ENCODE peak calls at places on chromosomes 2 and 18, in five cellular contexts. One of them, this sample, is unnamed.

GRCh38 chr2:231573698-231574421 is 18.8 kb upstream of the TEX44 start:
- DNase-seq in thoracic aorta: no peak
- DNase-seq in coronary artery: no peak
- DNase-seq in GM20000: no peak
- DNase-seq in activated T-helper 1 cell treated with anti-CD3 and anti-CD28 coated beads, Interleukin-12 subunit alpha, Interleukin-12 subunit beta, Interleukin-2, Interleukin-4 antibody, amounts not matched to agents 30 ng/mL and 10 ng/mL and 1 ng/mL, durations not matched to agents 14 hours and 24 hours and 36 hours: no peak
- DNase-seq in this sample: no peak

GRCh38 chr2:144834954-144835633 is 315.2 kb upstream of the ZEB2 start:
- DNase-seq in thoracic aorta: no peak
- DNase-seq in coronary artery: no peak
- DNase-seq in GM20000: no peak
- DNase-seq in activated T-helper 1 cell treated with anti-CD3 and anti-CD28 coated beads, Interleukin-12 subunit alpha, Interleukin-12 subunit beta, Interleukin-2, Interleukin-4 antibody, amounts not matched to agents 30 ng/mL and 10 ng/mL and 1 ng/mL, durations not matched to agents 14 hours and 24 hours and 36 hours: no peak
- DNase-seq in this sample: no peak

GRCh38 chr2:40642261-40642660 is 190.4 kb upstream of the SLC8A1 start:
- DNase-seq in thoracic aorta: no peak
- DNase-seq in coronary artery: no peak
- DNase-seq in GM20000: no peak
- DNase-seq in activated T-helper 1 cell treated with anti-CD3 and anti-CD28 coated beads, Interleukin-12 subunit alpha, Interleukin-12 subunit beta, Interleukin-2, Interleukin-4 antibody, amounts not matched to agents 30 ng/mL and 10 ng/mL and 1 ng/mL, durations not matched to agents 14 hours and 24 hours and 36 hours: no peak
- DNase-seq in this sample: no peak

GRCh38 chr2:179646862-179647261 is 214.6 kb downstream of the ZNF385B start:
- DNase-seq in thoracic aorta: no peak
- DNase-seq in coronary artery: no peak
- DNase-seq in GM20000: no peak
- DNase-seq in activated T-helper 1 cell treated with anti-CD3 and anti-CD28 coated beads, Interleukin-12 subunit alpha, Interleukin-12 subunit beta, Interleukin-2, Interleukin-4 antibody, amounts not matched to agents 30 ng/mL and 10 ng/mL and 1 ng/mL, durations not matched to agents 14 hours and 24 hours and 36 hours: no peak
- DNase-seq in this sample: no peak

GRCh38 chr2:121974919-121975654 is 219.6 kb downstream of the TSN start:
- DNase-seq in thoracic aorta: no peak
- DNase-seq in coronary artery: no peak
- DNase-seq in GM20000: peak
- DNase-seq in activated T-helper 1 cell treated with anti-CD3 and anti-CD28 coated beads, Interleukin-12 subunit alpha, Interleukin-12 subunit beta, Interleukin-2, Interleukin-4 antibody, amounts not matched to agents 30 ng/mL and 10 ng/mL and 1 ng/mL, durations not matched to agents 14 hours and 24 hours and 36 hours: peak
- DNase-seq in this sample: peak

GRCh38 chr2:233928594-233929351 is 11.6 kb downstream of the TRPM8 start:
- DNase-seq in thoracic aorta: no peak
- DNase-seq in coronary artery: no peak
- DNase-seq in GM20000: no peak
- DNase-seq in activated T-helper 1 cell treated with anti-CD3 and anti-CD28 coated beads, Interleukin-12 subunit alpha, Interleukin-12 subunit beta, Interleukin-2, Interleukin-4 antibody, amounts not matched to agents 30 ng/mL and 10 ng/mL and 1 ng/mL, durations not matched to agents 14 hours and 24 hours and 36 hours: no peak
- DNase-seq in this sample: no peak

GRCh38 chr18:47558110-47558750 is 306.8 kb upstream of the SKOR2 start:
- DNase-seq in thoracic aorta: no peak
- DNase-seq in coronary artery: no peak
- DNase-seq in GM20000: no peak
- DNase-seq in activated T-helper 1 cell treated with anti-CD3 and anti-CD28 coated beads, Interleukin-12 subunit alpha, Interleukin-12 subunit beta, Interleukin-2, Interleukin-4 antibody, amounts not matched to agents 30 ng/mL and 10 ng/mL and 1 ng/mL, durations not matched to agents 14 hours and 24 hours and 36 hours: no peak
- DNase-seq in this sample: no peak

GRCh38 chr2:15912203-15912602 is 28.1 kb upstream of the MYCN start:
- DNase-seq in thoracic aorta: no peak
- DNase-seq in coronary artery: no peak
- DNase-seq in GM20000: no peak
- DNase-seq in activated T-helper 1 cell treated with anti-CD3 and anti-CD28 coated beads, Interleukin-12 subunit alpha, Interleukin-12 subunit beta, Interleukin-2, Interleukin-4 antibody, amounts not matched to agents 30 ng/mL and 10 ng/mL and 1 ng/mL, durations not matched to agents 14 hours and 24 hours and 36 hours: no peak
- DNase-seq in this sample: no peak

GRCh38 chr18:76801567-76802505 is 20.5 kb upstream of the ZNF236 start:
- DNase-seq in thoracic aorta: no peak
- DNase-seq in coronary artery: no peak
- DNase-seq in GM20000: peak
- DNase-seq in activated T-helper 1 cell treated with anti-CD3 and anti-CD28 coated beads, Interleukin-12 subunit alpha, Interleukin-12 subunit beta, Interleukin-2, Interleukin-4 antibody, amounts not matched to agents 30 ng/mL and 10 ng/mL and 1 ng/mL, durations not matched to agents 14 hours and 24 hours and 36 hours: no peak
- DNase-seq in this sample: peak

GRCh38 chr2:231929961-231930600 is 3.9 kb upstream of the NPPC start:
- DNase-seq in thoracic aorta: no peak
- DNase-seq in coronary artery: peak
- DNase-seq in GM20000: peak
- DNase-seq in activated T-helper 1 cell treated with anti-CD3 and anti-CD28 coated beads, Interleukin-12 subunit alpha, Interleukin-12 subunit beta, Interleukin-2, Interleukin-4 antibody, amounts not matched to agents 30 ng/mL and 10 ng/mL and 1 ng/mL, durations not matched to agents 14 hours and 24 hours and 36 hours: no peak
- DNase-seq in this sample: peak

GRCh38 chr2:59664946-59665345 is 888.5 kb downstream of the BCL11A start:
- DNase-seq in thoracic aorta: no peak
- DNase-seq in coronary artery: no peak
- DNase-seq in GM20000: no peak
- DNase-seq in activated T-helper 1 cell treated with anti-CD3 and anti-CD28 coated beads, Interleukin-12 subunit alpha, Interleukin-12 subunit beta, Interleukin-2, Interleukin-4 antibody, amounts not matched to agents 30 ng/mL and 10 ng/mL and 1 ng/mL, durations not matched to agents 14 hours and 24 hours and 36 hours: no peak
- DNase-seq in this sample: no peak

GRCh38 chr2:49972699-49973098 is 818.4 kb upstream of the FSHR start:
- DNase-seq in thoracic aorta: no peak
- DNase-seq in coronary artery: no peak
- DNase-seq in GM20000: no peak
- DNase-seq in activated T-helper 1 cell treated with anti-CD3 and anti-CD28 coated beads, Interleukin-12 subunit alpha, Interleukin-12 subunit beta, Interleukin-2, Interleukin-4 antibody, amounts not matched to agents 30 ng/mL and 10 ng/mL and 1 ng/mL, durations not matched to agents 14 hours and 24 hours and 36 hours: no peak
- DNase-seq in this sample: no peak

GRCh38 chr18:27005589-27005988 is 140.1 kb upstream of the AQP4 start:
- DNase-seq in thoracic aorta: no peak
- DNase-seq in coronary artery: no peak
- DNase-seq in GM20000: peak
- DNase-seq in activated T-helper 1 cell treated with anti-CD3 and anti-CD28 coated beads, Interleukin-12 subunit alpha, Interleukin-12 subunit beta, Interleukin-2, Interleukin-4 antibody, amounts not matched to agents 30 ng/mL and 10 ng/mL and 1 ng/mL, durations not matched to agents 14 hours and 24 hours and 36 hours: no peak
- DNase-seq in this sample: peak

GRCh38 chr2:239246723-239247122 is 154.1 kb downstream of the HDAC4 start:
- DNase-seq in thoracic aorta: no peak
- DNase-seq in coronary artery: peak
- DNase-seq in GM20000: no peak
- DNase-seq in activated T-helper 1 cell treated with anti-CD3 and anti-CD28 coated beads, Interleukin-12 subunit alpha, Interleukin-12 subunit beta, Interleukin-2, Interleukin-4 antibody, amounts not matched to agents 30 ng/mL and 10 ng/mL and 1 ng/mL, durations not matched to agents 14 hours and 24 hours and 36 hours: no peak
- DNase-seq in this sample: no peak

GRCh38 chr18:5058768-5059539 is 138.1 kb downstream of the AKAIN1 start:
- DNase-seq in thoracic aorta: no peak
- DNase-seq in coronary artery: no peak
- DNase-seq in GM20000: peak
- DNase-seq in activated T-helper 1 cell treated with anti-CD3 and anti-CD28 coated beads, Interleukin-12 subunit alpha, Interleukin-12 subunit beta, Interleukin-2, Interleukin-4 antibody, amounts not matched to agents 30 ng/mL and 10 ng/mL and 1 ng/mL, durations not matched to agents 14 hours and 24 hours and 36 hours: peak
- DNase-seq in this sample: no peak

GRCh38 chr18:55275042-55275897 is 312.7 kb downstream of the TCF4 start:
- DNase-seq in thoracic aorta: peak
- DNase-seq in coronary artery: no peak
- DNase-seq in GM20000: no peak
- DNase-seq in activated T-helper 1 cell treated with anti-CD3 and anti-CD28 coated beads, Interleukin-12 subunit alpha, Interleukin-12 subunit beta, Interleukin-2, Interleukin-4 antibody, amounts not matched to agents 30 ng/mL and 10 ng/mL and 1 ng/mL, durations not matched to agents 14 hours and 24 hours and 36 hours: no peak
- DNase-seq in this sample: no peak

GRCh38 chr2:119255760-119256573 is 32.3 kb downstream of the STEAP3 start:
- DNase-seq in thoracic aorta: no peak
- DNase-seq in coronary artery: no peak
- DNase-seq in GM20000: no peak
- DNase-seq in activated T-helper 1 cell treated with anti-CD3 and anti-CD28 coated beads, Interleukin-12 subunit alpha, Interleukin-12 subunit beta, Interleukin-2, Interleukin-4 antibody, amounts not matched to agents 30 ng/mL and 10 ng/mL and 1 ng/mL, durations not matched to agents 14 hours and 24 hours and 36 hours: no peak
- DNase-seq in this sample: no peak

GRCh38 chr2:232897971-232898408 is 27.9 kb downstream of the SNORC start:
- DNase-seq in thoracic aorta: no peak
- DNase-seq in coronary artery: no peak
- DNase-seq in GM20000: no peak
- DNase-seq in activated T-helper 1 cell treated with anti-CD3 and anti-CD28 coated beads, Interleukin-12 subunit alpha, Interleukin-12 subunit beta, Interleukin-2, Interleukin-4 antibody, amounts not matched to agents 30 ng/mL and 10 ng/mL and 1 ng/mL, durations not matched to agents 14 hours and 24 hours and 36 hours: no peak
- DNase-seq in this sample: no peak

GRCh38 chr2:241931976-241932894 is 62.7 kb downstream of the RTP5 start:
- DNase-seq in thoracic aorta: no peak
- DNase-seq in coronary artery: peak
- DNase-seq in GM20000: no peak
- DNase-seq in activated T-helper 1 cell treated with anti-CD3 and anti-CD28 coated beads, Interleukin-12 subunit alpha, Interleukin-12 subunit beta, Interleukin-2, Interleukin-4 antibody, amounts not matched to agents 30 ng/mL and 10 ng/mL and 1 ng/mL, durations not matched to agents 14 hours and 24 hours and 36 hours: no peak
- DNase-seq in this sample: no peak

GRCh38 chr2:84970266-84970955 is 550 bp upstream of the KCMF1 start:
- DNase-seq in thoracic aorta: no peak
- DNase-seq in coronary artery: peak
- DNase-seq in GM20000: peak
- DNase-seq in activated T-helper 1 cell treated with anti-CD3 and anti-CD28 coated beads, Interleukin-12 subunit alpha, Interleukin-12 subunit beta, Interleukin-2, Interleukin-4 antibody, amounts not matched to agents 30 ng/mL and 10 ng/mL and 1 ng/mL, durations not matched to agents 14 hours and 24 hours and 36 hours: peak
- DNase-seq in this sample: peak